ENCODE peak calls at places on chromosome 1, in five cellular contexts. F, G, N, H and V are unnamed samples.

GRCh38 chr1:22786101-22786500 is 75.5 kb downstream of the EPHB2 start:
- DNase-seq in F (no peak), G (no peak), N (no peak), H (no peak), V (no peak)

GRCh38 chr1:6475381-6476133 is 9.6 kb upstream of the TNFRSF25 start:
- DNase-seq in F (no peak), G (no peak), N (peak), H (no peak), V (peak)

GRCh38 chr1:207259391-207259790 is 62.1 kb upstream of the CD55 start:
- DNase-seq in F (no peak), G (no peak), N (peak), H (no peak), V (no peak)

GRCh38 chr1:56456426-56457101 is 122.8 kb downstream of the PLPP3 start:
- DNase-seq in F (no peak), G (no peak), N (peak), H (no peak), V (no peak)

GRCh38 chr1:226891346-226891745 is 20.9 kb downstream of the PSEN2 start:
- DNase-seq in F (no peak), G (no peak), N (no peak), H (no peak), V (no peak)

GRCh38 chr1:151693057-151693651 is 23.4 kb downstream of the CELF3 start:
- DNase-seq in F (peak), G (no peak), N (no peak), H (no peak), V (peak)

GRCh38 chr1:22053018-22053860 is 730 bp downstream of the CDC42 start:
- DNase-seq in F (peak), G (peak), N (peak), H (peak), V (peak)

GRCh38 chr1:26894263-26894662 is 4.2 kb upstream of the GPN2 start:
- DNase-seq in F (no peak), G (no peak), N (no peak), H (no peak), V (no peak)

GRCh38 chr1:44368471-44369151 is 13.6 kb upstream of the ERI3 start:
- DNase-seq in F (no peak), G (no peak), N (no peak), H (no peak), V (no peak)

GRCh38 chr1:228937351-228937750 is 202.1 kb downstream of the RHOU start:
- DNase-seq in F (no peak), G (no peak), N (no peak), H (no peak), V (no peak)

GRCh38 chr1:244319283-244320132 is 132.2 kb downstream of the ADSS2 start:
- DNase-seq in F (peak), G (no peak), N (no peak), H (no peak), V (no peak)

GRCh38 chr1:944341-945325 is 14.4 kb downstream of the NOC2L start:
- DNase-seq in F (no peak), G (no peak), N (no peak), H (no peak), V (no peak)

GRCh38 chr1:6176751-6177150 is 3.4 kb downstream of the CHD5 start:
- DNase-seq in F (no peak), G (no peak), N (no peak), H (no peak), V (no peak)

GRCh38 chr1:184283999-184284398 is 102.8 kb upstream of the C1orf21 start:
- DNase-seq in F (no peak), G (peak), N (no peak), H (no peak), V (no peak)

GRCh38 chr1:204169871-204170270 is 3.7 kb upstream of the REN start:
- DNase-seq in F (no peak), G (no peak), N (no peak), H (no peak), V (no peak)

GRCh38 chr1:218347713-218348627 is 2.8 kb downstream of the TGFB2 start:
- DNase-seq in F (no peak), G (no peak), N (no peak), H (no peak), V (peak)

GRCh38 chr1:21914880-21915640 is 22.1 kb downstream of the HSPG2 start:
- DNase-seq in F (no peak), G (no peak), N (no peak), H (no peak), V (no peak)

GRCh38 chr1:238898856-238899255 is 487.5 kb upstream of the CHRM3 start:
- DNase-seq in F (no peak), G (no peak), N (no peak), H (no peak), V (no peak)

GRCh38 chr1:181087400-181087901 is 1.0 kb upstream of the IER5 start:
- DNase-seq in F (no peak), G (no peak), N (no peak), H (no peak), V (peak)

GRCh38 chr1:224513787-224514209 is 79.2 kb upstream of the WDR26 start:
- DNase-seq in F (peak), G (peak), N (peak), H (peak), V (peak)

GRCh38 chr1:1022322-1023090 is 2.6 kb downstream of the AGRN start:
- DNase-seq in F (no peak), G (no peak), N (no peak), H (no peak), V (no peak)

GRCh38 chr1:1260843-1261560 is 12.7 kb downstream of the UBE2J2 start:
- DNase-seq in F (no peak), G (no peak), N (no peak), H (no peak), V (no peak)

GRCh38 chr1:109769335-109770078 is 5.8 kb upstream of the EPS8L3 start:
- DNase-seq in F (no peak), G (no peak), N (no peak), H (peak), V (no peak)

GRCh38 chr1:210159206-210159605 is 73.4 kb upstream of the SERTAD4 start:
- DNase-seq in F (no peak), G (no peak), N (no peak), H (no peak), V (no peak)

GRCh38 chr1:245107776-245108114 is 47.0 kb upstream of the KIF26B start:
- DNase-seq in F (no peak), G (no peak), N (no peak), H (no peak), V (no peak)

GRCh38 chr1:205046870-205047269 is 3.9 kb downstream of the CNTN2 start:
- DNase-seq in F (no peak), G (no peak), N (no peak), H (no peak), V (no peak)

GRCh38 chr1:182185822-182186756 is 124.6 kb upstream of the ZNF648 start:
- DNase-seq in F (no peak), G (no peak), N (peak), H (peak), V (peak)

GRCh38 chr1:202966006-202966904 is 802 bp downstream of the CYB5R1 start:
- DNase-seq in F (no peak), G (no peak), N (no peak), H (no peak), V (no peak)

GRCh38 chr1:201465698-201466290 is 3.2 kb downstream of the PHLDA3 start:
- DNase-seq in F (no peak), G (no peak), N (no peak), H (no peak), V (no peak)

GRCh38 chr1:37476460-37477197 is 2.2 kb downstream of the ZC3H12A start:
- DNase-seq in F (no peak), G (peak), N (peak), H (no peak), V (no peak)

GRCh38 chr1:95730986-95731385 is 497.0 kb downstream of the RWDD3 start:
- DNase-seq in F (no peak), G (no peak), N (no peak), H (no peak), V (no peak)

GRCh38 chr1:24850353-24850905 is 79.6 kb downstream of the RUNX3 start:
- DNase-seq in F (no peak), G (no peak), N (no peak), H (no peak), V (no peak)

GRCh38 chr1:183610053-183610452 is 19.8 kb upstream of the NCF2 start:
- DNase-seq in F (no peak), G (no peak), N (peak), H (no peak), V (no peak)

GRCh38 chr1:92934395-92935378 is 26.6 kb downstream of the DIPK1A start:
- DNase-seq in F (no peak), G (peak), N (no peak), H (no peak), V (peak)

GRCh38 chr1:59971464-59971911 is 44.9 kb upstream of the CYP2J2 start:
- DNase-seq in F (no peak), G (peak), N (peak), H (peak), V (peak)

GRCh38 chr1:117632269-117633067 is 26.6 kb downstream of the TENT5C start:
- DNase-seq in F (no peak), G (no peak), N (no peak), H (no peak), V (peak)

GRCh38 chr1:101284021-101284420 is 47.2 kb downstream of the S1PR1 start:
- DNase-seq in F (no peak), G (no peak), N (no peak), H (no peak), V (no peak)

GRCh38 chr1:59733443-59734141 is 81.2 kb upstream of the HOOK1 start:
- DNase-seq in F (no peak), G (no peak), N (no peak), H (no peak), V (no peak)

GRCh38 chr1:233367057-233367759 is 39.7 kb downstream of the MAP3K21 start:
- DNase-seq in F (no peak), G (no peak), N (peak), H (no peak), V (no peak)

GRCh38 chr1:184457500-184457899 is 70.7 kb downstream of the C1orf21 start:
- DNase-seq in F (no peak), G (no peak), N (no peak), H (no peak), V (peak)